ENCODE peak calls at places on chromosomes 13 and 19, in ten cellular contexts. I is upper lobe of right lung; Q is T-cell; R is foreskin keratinocyte; E is K562; B is activated T-cell treated with anti-CD3 and anti-CD28 coated beads, Interleukin-2, amount 50 U/mL, for 4 hours; L is activated naive CD8-positive, alpha-beta T cell treated with anti-CD3 and anti-CD28 coated beads, Interleukin-2, amount 10 ng/mL, durations not matched to agents 7 days and 5 days; N is CD4-positive, CD25-positive, alpha-beta regulatory T cell; P is pancreas; C is activated CD8-positive, alpha-beta T cell treated with anti-CD3 and anti-CD28 coated beads, Interleukin-2, amount 10 ng/mL, durations not matched to agents 7 days and 5 days. V is an unnamed sample.

GRCh38 chr19:13350072-13350471 is 156.2 kb downstream of the CACNA1A start:
- ATAC-seq in I (no peak), Q (no peak), R (no peak), E (no peak), B (no peak), L (no peak), N (no peak), P (no peak), C (no peak), V (no peak)

GRCh38 chr19:13827656-13828055 is 32.4 kb downstream of the ZSWIM4 start:
- ATAC-seq in I (no peak), Q (peak), R (no peak), E (peak), B (no peak), L (no peak), N (no peak), P (no peak), C (no peak), V (no peak)

GRCh38 chr13:78593129-78593528 is 10.2 kb downstream of the POU4F1 start:
- ATAC-seq in I (no peak), Q (no peak), R (no peak), E (no peak), B (no peak), L (no peak), N (no peak), P (no peak), C (no peak), V (no peak)

GRCh38 chr13:50198508-50198907 is 183.3 kb downstream of the KCNRG start:
- ATAC-seq in I (peak), Q (no peak), R (no peak), E (no peak), B (no peak), L (no peak), N (no peak), P (no peak), C (no peak), V (no peak)

GRCh38 chr13:32503727-32504126 is 34.9 kb downstream of the N4BP2L2 start:
- ATAC-seq in I (no peak), Q (no peak), R (no peak), E (no peak), B (no peak), L (no peak), N (no peak), P (no peak), C (no peak), V (no peak)

GRCh38 chr13:44379885-44380284 is 6.3 kb downstream of the SERP2 start:
- ATAC-seq in I (no peak), Q (no peak), R (no peak), E (no peak), B (no peak), L (no peak), N (no peak), P (no peak), C (no peak), V (peak)

GRCh38 chr19:6239401-6239844 is 40.4 kb downstream of the MLLT1 start:
- ATAC-seq in I (no peak), Q (no peak), R (peak), E (no peak), B (no peak), L (no peak), N (peak), P (peak), C (no peak), V (peak)

GRCh38 chr19:3780786-3781304 is 5.3 kb downstream of the MATK start:
- ATAC-seq in I (no peak), Q (no peak), R (no peak), E (no peak), B (no peak), L (no peak), N (no peak), P (no peak), C (no peak), V (no peak)

GRCh38 chr13:48231080-48231479 is 1.9 kb upstream of the ITM2B start:
- ATAC-seq in I (no peak), Q (no peak), R (no peak), E (no peak), B (no peak), L (no peak), N (no peak), P (no peak), C (no peak), V (no peak)

GRCh38 chr19:41771410-41771809 is 16.1 kb downstream of the CEACAM6 start:
- ATAC-seq in I (no peak), Q (no peak), R (peak), E (no peak), B (no peak), L (no peak), N (no peak), P (no peak), C (no peak), V (peak)

GRCh38 chr13:114151565-114152284 is 19.3 kb upstream of the RASA3 start:
- ATAC-seq in I (peak), Q (no peak), R (peak), E (peak), B (peak), L (no peak), N (no peak), P (peak), C (no peak), V (peak)